ENCODE peak calls at places on chromosomes 6 and 20, in seven cellular contexts. V, U, N, M, D, A and W are unnamed samples.

GRCh38 chr6:154512214-154512613 is 1.7 kb upstream of the CNKSR3 start:
- DNase-seq in D (no peak), A (no peak), V (no peak), U (no peak), M (no peak), N (no peak), W (no peak)

GRCh38 chr6:106553440-106553839 is 75.9 kb downstream of the RTN4IP1 start:
- DNase-seq in D (no peak), N (no peak), V (no peak), U (no peak), A (no peak), M (no peak), W (no peak)

GRCh38 chr6:147559016-147559415 is 50.5 kb downstream of the SAMD5 start:
- DNase-seq in M (no peak), D (peak; percentile 5), A (no peak), V (no peak), N (no peak), U (peak; percentile 35), W (no peak)

GRCh38 chr20:62804632-62805364 is at the start of gene OGFR:
- DNase-seq in M (peak; percentile 51), A (no peak), N (peak; percentile 21), U (peak; percentile 78), V (peak; percentile 74), D (peak; percentile 58), W (peak; percentile 77)

GRCh38 chr6:24692003-24692402 is 25.1 kb downstream of the ACOT13 start:
- DNase-seq in N (no peak), D (no peak), M (no peak), U (no peak), V (no peak), A (no peak), W (no peak)

GRCh38 chr6:12947191-12947795 is 230.7 kb downstream of the PHACTR1 start:
- DNase-seq in U (no peak), V (no peak), A (no peak), N (no peak), D (no peak), M (no peak), W (no peak)

GRCh38 chr6:28124971-28125353 is 553 bp downstream of the ZSCAN16 start:
- DNase-seq in N (no peak), U (no peak), A (no peak), M (no peak), V (no peak), D (no peak), W (peak; percentile 67)

GRCh38 chr6:89650579-89650978 is 12.0 kb upstream of the LYRM2 start:
- DNase-seq in N (no peak), D (no peak), M (no peak), V (no peak), A (no peak), U (no peak), W (no peak)

GRCh38 chr20:35179292-35180212 is 7.7 kb downstream of the PROCR start:
- DNase-seq in V (no peak), D (no peak), M (no peak), U (no peak), N (no peak), A (no peak), W (no peak)

DNA sequence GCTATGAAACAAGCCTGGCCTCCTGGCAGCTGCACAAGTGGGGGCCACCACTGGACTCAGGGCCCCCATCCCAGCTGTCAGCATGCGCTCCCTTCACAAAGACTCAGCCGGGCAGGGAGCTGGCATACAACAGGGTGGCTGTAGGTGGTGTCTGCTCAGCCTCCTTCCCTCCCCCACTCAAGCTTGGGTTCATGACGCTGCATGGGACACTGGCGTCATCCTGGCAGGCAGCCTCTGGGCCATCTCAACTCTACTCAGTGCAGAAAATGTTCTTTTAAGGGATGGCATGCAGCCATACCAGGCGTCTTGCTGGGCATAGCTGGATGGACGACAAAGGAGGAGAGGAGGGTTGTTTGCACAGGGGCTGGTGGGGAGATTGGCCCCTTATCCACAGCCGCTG is 30.5 kb downstream of the SAYSD1 start:
- DNase-seq in N (no peak), A (no peak), D (no peak), U (no peak), M (no peak), V (no peak), W (no peak)
- H3K27me3 ChIP-seq in N (no peaks in the 10 kb centered on the region), A (no peaks in the 10 kb centered on the region), D (no peaks in the 10 kb centered on the region), U (peaks cover 5% of the 10 kb centered on the region), M (peaks cover 55% of the 10 kb centered on the region), V (no peaks in the 10 kb centered on the region), W (no peaks in the 10 kb centered on the region)

DNA sequence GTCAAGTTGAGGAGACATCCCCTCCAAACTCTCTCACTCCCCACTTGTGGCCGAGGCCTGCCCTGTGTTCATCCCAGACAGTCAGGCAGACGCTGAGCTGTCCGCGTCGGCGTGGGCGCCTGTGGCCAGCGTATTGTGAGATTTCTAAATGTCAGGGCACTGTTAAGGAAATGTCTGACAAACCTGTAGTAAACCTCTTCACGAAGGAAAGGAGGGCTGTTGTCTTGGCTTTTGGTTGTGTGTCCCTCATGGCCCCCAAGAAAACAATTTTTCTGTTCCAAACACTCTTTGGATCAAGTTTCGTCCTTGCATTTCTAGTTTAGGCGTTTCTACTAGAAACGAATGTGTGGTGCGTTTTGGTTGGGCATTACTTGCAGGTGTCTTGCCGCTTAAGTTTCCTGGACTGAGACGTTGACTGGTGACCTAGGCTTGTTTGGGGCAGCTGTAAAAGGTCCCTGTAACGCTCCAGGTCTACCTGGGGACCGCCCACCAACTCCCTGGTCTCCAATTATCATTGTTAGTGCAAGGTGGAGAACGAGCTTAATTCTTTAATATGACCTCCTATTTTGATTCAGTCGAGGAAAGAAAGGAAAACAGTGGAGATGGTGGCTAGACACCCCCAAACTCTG is 8.7 kb upstream of the POU3F2 start:
- DNase-seq in A (no peak), D (no peak), V (peak; percentile 32), M (no peak), U (no peak), N (no peak), W (no peak)
- H3K27me3 ChIP-seq in A (peaks cover 90% of the 10 kb centered on the region), D (peaks cover 91% of the 10 kb centered on the region), V (peaks cover 100% of the 10 kb centered on the region), M (peaks cover 69% of the 10 kb centered on the region), U (peaks cover 98% of the 10 kb centered on the region), N (peaks cover 69% of the 10 kb centered on the region), W (peaks cover 27% of the 10 kb centered on the region)

DNA sequence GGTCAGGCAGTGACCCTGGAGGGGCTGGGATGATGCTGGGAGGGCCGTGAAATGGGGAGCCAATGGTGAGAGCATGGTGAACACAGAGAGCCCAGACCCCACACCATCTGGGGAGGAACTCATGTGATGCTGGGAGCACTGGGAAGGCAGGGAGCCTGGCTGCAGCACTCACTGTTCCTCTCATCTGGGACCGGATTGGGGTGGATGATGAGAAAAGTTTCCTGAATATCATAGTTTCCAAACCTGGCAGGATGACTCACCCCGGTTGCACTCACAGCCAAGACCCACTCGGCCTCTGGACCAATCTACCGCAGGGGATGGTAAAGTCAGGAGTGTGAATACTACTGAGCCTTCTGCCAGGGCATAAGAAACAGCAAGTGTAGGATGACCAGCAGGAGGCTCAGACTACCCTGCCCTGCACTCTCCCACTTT is 21.8 kb downstream of the ULBP1 start:
- DNase-seq in A (no peak), U (no peak), D (no peak), N (no peak), M (no peak), V (no peak), W (no peak)
- H3K27me3 ChIP-seq in A (peaks cover 91% of the 10 kb centered on the region), U (peaks cover 93% of the 10 kb centered on the region), D (peaks cover 95% of the 10 kb centered on the region), N (peaks cover 89% of the 10 kb centered on the region), M (peaks cover 65% of the 10 kb centered on the region), V (peaks cover 98% of the 10 kb centered on the region), W (peaks cover 31% of the 10 kb centered on the region)

GRCh38 chr20:16590234-16590633 is 17.0 kb upstream of the KIF16B start:
- DNase-seq in V (no peak), M (no peak), N (no peak), A (no peak), D (no peak), U (no peak), W (no peak)
- H3K27me3 ChIP-seq in V (no peaks in the 10 kb centered on the region), M (peaks cover 63% of the 10 kb centered on the region), N (no peaks in the 10 kb centered on the region), A (no peaks in the 10 kb centered on the region), D (no peaks in the 10 kb centered on the region), U (no peaks in the 10 kb centered on the region), W (no peaks in the 10 kb centered on the region)

GRCh38 chr6:33989016-33989854 is 156.7 kb downstream of the GRM4 start:
- DNase-seq in M (no peak), N (no peak), A (no peak), V (no peak), D (no peak), U (no peak), W (no peak)

GRCh38 chr6:33985947-33986346 is 159.9 kb downstream of the GRM4 start:
- DNase-seq in D (no peak), M (no peak), A (no peak), U (no peak), N (no peak), V (no peak), W (no peak)

GRCh38 chr6:33985333-33985751 is 160.5 kb downstream of the GRM4 start:
- DNase-seq in M (no peak), N (no peak), U (no peak), A (no peak), D (no peak), V (no peak), W (no peak)

GRCh38 chr6:33988121-33989015 is 157.5 kb downstream of the GRM4 start:
- DNase-seq in M (no peak), A (no peak), D (no peak), N (no peak), V (no peak), U (peak; percentile 55), W (no peak)

GRCh38 chr6:33987531-33988021 is 158.3 kb downstream of the GRM4 start:
- DNase-seq in M (peak; percentile 55), D (no peak), V (no peak), N (no peak), U (peak; percentile 51), A (no peak), W (no peak)
- H3K27me3 ChIP-seq in M (peaks cover 5% of the 10 kb centered on the region), D (no peaks in the 10 kb centered on the region), V (no peaks in the 10 kb centered on the region), N (no peaks in the 10 kb centered on the region), U (no peaks in the 10 kb centered on the region), A (peaks cover 4% of the 10 kb centered on the region), W (no peaks in the 10 kb centered on the region)